ENCODE peak calls at places on chromosomes 12 and 14, in six cellular contexts. One of them, this sample, is unnamed.

GRCh38 chr14:75495399-75495798 is 26.9 kb upstream of the BATF start:
- DNase-seq in kidney: no peak
- DNase-seq in GM10248: no peak
- DNase-seq in D341Med: no peak
- DNase-seq in hepatic stellate cell: no peak
- DNase-seq in AG09309: no peak
- DNase-seq in this sample: no peak

GRCh38 chr14:77302926-77303325 is 17.8 kb downstream of the POMT2 start:
- DNase-seq in AG09309: no peak
- DNase-seq in hepatic stellate cell: peak; percentile 76
- DNase-seq in D341Med: no peak
- DNase-seq in kidney: no peak
- DNase-seq in GM10248: peak; percentile 32
- DNase-seq in this sample: peak; percentile 41

GRCh38 chr12:3560295-3560620 is 69.3 kb downstream of the PRMT8 start:
- DNase-seq in D341Med: no peak
- DNase-seq in hepatic stellate cell: no peak
- DNase-seq in AG09309: no peak
- DNase-seq in GM10248: no peak
- DNase-seq in kidney: no peak
- DNase-seq in this sample: no peak

GRCh38 chr14:100388137-100389050 is 65.3 kb downstream of the SLC25A47 start:
- DNase-seq in GM10248: no peak
- DNase-seq in D341Med: no peak
- DNase-seq in AG09309: no peak
- DNase-seq in kidney: no peak
- DNase-seq in hepatic stellate cell: no peak
- DNase-seq in this sample: no peak

GRCh38 chr12:132190012-132190755 is 45.9 kb downstream of the NOC4L start:
- DNase-seq in hepatic stellate cell: peak; percentile 48
- DNase-seq in kidney: no peak
- DNase-seq in GM10248: no peak
- DNase-seq in AG09309: no peak
- DNase-seq in D341Med: no peak
- DNase-seq in this sample: no peak

GRCh38 chr14:72739446-72740405 is 154.2 kb downstream of the DPF3 start:
- DNase-seq in D341Med: no peak
- DNase-seq in AG09309: no peak
- DNase-seq in GM10248: no peak
- DNase-seq in kidney: no peak
- DNase-seq in hepatic stellate cell: no peak
- DNase-seq in this sample: no peak

GRCh38 chr12:89542912-89543592 is 17.2 kb upstream of the POC1B start:
- DNase-seq in D341Med: peak; percentile 77
- DNase-seq in kidney: no peak
- DNase-seq in GM10248: peak; percentile 45
- DNase-seq in hepatic stellate cell: peak; percentile 43
- DNase-seq in AG09309: peak; percentile 62
- DNase-seq in this sample: peak; percentile 36

GRCh38 chr14:24595046-24595808 is 14.3 kb downstream of the GZMH start:
- DNase-seq in hepatic stellate cell: no peak
- DNase-seq in AG09309: no peak
- DNase-seq in GM10248: no peak
- DNase-seq in D341Med: no peak
- DNase-seq in kidney: no peak
- DNase-seq in this sample: no peak

GRCh38 chr14:44777567-44777966 is 184.2 kb downstream of the KLHL28 start:
- DNase-seq in hepatic stellate cell: no peak
- DNase-seq in AG09309: no peak
- DNase-seq in GM10248: no peak
- DNase-seq in D341Med: no peak
- DNase-seq in kidney: no peak
- DNase-seq in this sample: no peak

GRCh38 chr12:93502802-93503623 is 35.7 kb downstream of the MRPL42 start:
- DNase-seq in D341Med: peak; percentile 42
- DNase-seq in AG09309: no peak
- DNase-seq in GM10248: no peak
- DNase-seq in hepatic stellate cell: no peak
- DNase-seq in kidney: no peak
- DNase-seq in this sample: peak; percentile 54

GRCh38 chr14:78805586-78805985 is 635.4 kb downstream of the NRXN3 start:
- DNase-seq in D341Med: no peak
- DNase-seq in GM10248: no peak
- DNase-seq in kidney: no peak
- DNase-seq in AG09309: no peak
- DNase-seq in hepatic stellate cell: no peak
- DNase-seq in this sample: no peak

This sample was measured in stimulated activated naive CD4-positive, alpha-beta T cell treated with Interleukin-2 at 50 U/mL for 16 hours.